ENCODE peak calls at places on chromosome 11, in five cellular contexts. K is astrocyte of the cerebellum, Z is cardiac muscle cell, V is fibroblast of pulmonary artery, Y is fibroblast of lung. C is an unnamed sample.

GRCh38 chr11:46336781-46337180 is 10.5 kb upstream of the DGKZ start:
- DNase-seq in Z (peak; percentile 96), Y (no peak), V (peak; percentile 49), K (no peak), C (peak; percentile 63)

GRCh38 chr11:104892723-104893511 is 5.3 kb downstream of the CASP12 start:
- DNase-seq in V (peak; percentile 27), Y (peak; percentile 39), Z (peak; percentile 19), K (no peak), C (no peak)

GRCh38 chr11:128532016-128532570 is 55.3 kb downstream of the ETS1 start:
- DNase-seq in Y (no peak), Z (no peak), K (no peak), V (no peak), C (no peak)

GRCh38 chr11:115201121-115201792 is 303.0 kb downstream of the CADM1 start:
- DNase-seq in K (peak; percentile 89), Y (peak; percentile 87), Z (no peak), V (no peak), C (peak; percentile 82)

GRCh38 chr11:132587716-132588115 is 944.6 kb downstream of the OPCML start:
- DNase-seq in K (no peak), Y (no peak), V (no peak), Z (no peak), C (no peak)

GRCh38 chr11:72930011-72930410 is 115.8 kb downstream of the ATG16L2 start:
- DNase-seq in K (no peak), Y (peak; percentile 65), V (peak; percentile 55), Z (peak; percentile 61), C (peak; percentile 23)

GRCh38 chr11:129768356-129768755 is 47.3 kb upstream of the TMEM45B start:
- DNase-seq in V (no peak), Y (no peak), Z (peak; percentile 12), K (no peak), C (no peak)

GRCh38 chr11:12362857-12363256 is 14.5 kb upstream of the PARVA start:
- DNase-seq in Z (no peak), K (no peak), Y (no peak), V (no peak), C (no peak)

GRCh38 chr11:78952188-78952587 is 377.5 kb upstream of the NARS2 start:
- DNase-seq in Y (no peak), Z (no peak), K (no peak), V (no peak), C (no peak)

GRCh38 chr11:9601041-9601875 is 27.8 kb downstream of the WEE1 start:
- DNase-seq in Z (peak; percentile 84), Y (peak; percentile 50), K (peak; percentile 45), V (peak; percentile 70), C (peak; percentile 51)

GRCh38 chr11:2142762-2143202 is 3.6 kb upstream of the IGF2 start:
- DNase-seq in Y (no peak), Z (peak; percentile 25), K (no peak), V (peak; percentile 50), C (no peak)

GRCh38 chr11:2144549-2145220 is 5.5 kb upstream of the IGF2 start:
- DNase-seq in K (no peak), V (no peak), Z (no peak), Y (no peak), C (no peak)

GRCh38 chr11:2146051-2146450 is 6.9 kb upstream of the IGF2 start:
- DNase-seq in Y (no peak), Z (no peak), K (no peak), V (no peak), C (no peak)

GRCh38 chr11:2142300-2142759 is 3.1 kb upstream of the IGF2 start:
- DNase-seq in Y (peak; percentile 48), V (peak; percentile 56), Z (peak; percentile 56), K (no peak), C (no peak)

GRCh38 chr11:2143652-2144548 is 4.7 kb upstream of the IGF2 start:
- DNase-seq in Y (no peak), V (no peak), K (no peak), Z (no peak), C (no peak)
- TF ChIP-seq CTCF in Y (no peak), V (no peak), K (no peak), Z (no peak), C (no peak)

GRCh38 chr11:17000987-17001386 is 13.2 kb downstream of the PLEKHA7 start:
- DNase-seq in Y (no peak), K (no peak), Z (no peak), V (no peak), C (no peak)
- H3K4me3 ChIP-seq in Y (no peak overlapping the region), K (no peak overlapping the region), Z (no peak overlapping the region), V (no peak overlapping the region), C (no peak overlapping the region)

DNA sequence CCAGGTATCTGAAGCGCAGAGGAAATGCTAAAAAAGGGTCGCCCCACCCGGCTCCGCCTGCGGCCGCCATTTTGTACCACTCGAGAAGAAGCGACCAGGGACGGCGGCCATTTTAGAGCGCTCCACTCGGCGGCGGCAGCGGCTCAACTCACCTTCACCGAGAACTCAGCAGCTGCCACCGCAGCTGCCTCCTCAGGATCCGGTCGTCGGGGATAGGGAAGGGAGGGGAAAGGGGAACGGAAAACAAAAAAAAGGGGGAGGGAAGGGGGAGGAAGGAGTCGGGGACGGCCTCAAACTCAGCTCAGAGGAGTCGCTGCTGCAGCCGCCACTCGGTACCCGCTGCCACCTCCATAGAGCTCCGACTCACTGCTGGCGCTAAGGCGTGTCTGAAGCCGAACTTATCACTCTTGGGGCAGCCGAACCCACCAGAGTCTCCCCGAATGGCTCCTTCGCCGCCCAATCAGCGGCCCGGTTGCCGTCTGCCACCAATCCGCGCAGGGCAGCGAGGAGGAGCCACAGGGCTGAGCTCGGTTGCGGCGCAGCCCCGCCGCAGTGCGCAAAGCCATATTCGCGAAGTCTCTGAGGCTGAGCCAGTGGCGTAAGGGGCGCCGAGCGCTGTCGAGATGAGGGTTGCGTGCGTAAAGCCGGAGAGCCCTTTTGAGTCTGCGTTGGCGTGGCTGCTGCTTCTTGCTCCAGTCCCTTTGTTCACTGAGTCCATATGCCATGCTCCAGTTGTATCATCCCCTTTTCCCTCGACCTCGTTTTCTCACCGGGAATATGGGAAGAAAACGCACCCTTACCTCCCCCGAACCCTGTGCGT is at the start of gene EIF4G2:
- DNase-seq in V (peak; percentile 99), Z (peak; percentile 99), K (peak; percentile 95), Y (peak; percentile 99), C (peak; percentile 96)
- TF ChIP-seq CTCF in V (no peak), Z (no peak), K (no peak), Y (no peak), C (no peak)

GRCh38 chr11:118527109-118527508 is at the start of gene TTC36:
- DNase-seq in Z (no peak), Y (no peak), V (peak; percentile 3), K (no peak), C (no peak)
- H3K4me3 ChIP-seq in Z (no peak within 1 kb of the TSS), Y (no peak within 1 kb of the TSS), V (no peak within 1 kb of the TSS), K (no peak within 1 kb of the TSS), C (no peak within 1 kb of the TSS)

DNA sequence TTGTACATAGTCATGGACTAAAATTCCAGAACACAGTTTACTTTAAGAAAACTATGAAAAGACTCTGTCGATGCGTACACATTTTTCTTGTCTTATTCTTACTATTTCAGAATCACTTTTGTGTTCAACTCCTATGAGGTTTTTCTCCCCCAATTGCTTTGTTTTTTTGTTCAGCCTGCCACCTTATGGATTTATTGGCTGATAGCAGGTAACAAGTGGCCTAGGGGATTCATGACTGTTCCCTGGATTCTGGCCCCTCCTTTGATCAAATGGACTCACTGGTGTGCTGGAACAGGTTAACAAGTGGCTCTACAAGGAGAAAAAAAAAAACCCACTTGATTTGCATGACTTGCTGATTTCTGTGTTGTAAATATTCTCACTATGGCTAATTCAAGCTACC is 10.6 kb downstream of the MMP20 start:
- DNase-seq in Y (no peak), V (no peak), Z (no peak), K (no peak), C (no peak)
- TF ChIP-seq CTCF in Y (no peak), V (no peak), Z (no peak), K (peak; percentile 30), C (peak; percentile 6)

GRCh38 chr11:124751391-124751740 is 689 bp downstream of the VSIG2 start:
- DNase-seq in V (no peak), Z (no peak), Y (no peak), K (no peak), C (no peak)
- H3K4me3 ChIP-seq in V (no peak overlapping the region), Z (no peak overlapping the region), Y (no peak overlapping the region), K (no peak overlapping the region), C (no peak overlapping the region)

DNA sequence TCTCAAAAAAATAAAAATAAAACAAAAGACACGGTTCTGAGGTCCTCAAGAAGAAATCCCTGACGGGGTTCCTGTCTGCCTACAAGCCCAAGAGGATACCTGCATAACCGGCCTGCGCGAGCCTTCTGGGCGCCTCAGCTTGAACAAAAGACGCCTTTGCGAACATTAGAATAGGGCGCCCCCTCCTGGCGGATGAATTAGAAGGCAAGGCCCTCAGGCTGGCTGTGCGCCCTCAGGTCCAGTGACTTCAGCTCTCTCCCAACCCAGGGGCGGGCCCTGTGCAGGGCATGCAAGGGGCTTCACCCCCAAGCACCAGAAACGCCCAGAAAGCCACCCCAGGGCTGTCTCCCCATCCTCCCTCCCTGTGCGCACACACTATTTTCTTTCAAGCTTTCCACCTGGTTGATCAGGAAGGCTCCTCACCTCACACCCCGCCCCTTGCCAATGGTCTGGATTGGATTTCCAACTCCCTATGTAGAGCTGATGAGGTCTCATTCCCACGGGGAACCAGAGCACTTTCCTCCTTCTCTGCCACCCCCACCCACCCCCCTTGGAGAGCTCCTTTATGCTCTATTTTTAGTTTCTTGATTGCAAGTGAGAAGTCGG is 273.3 kb downstream of the BUD13 start:
- DNase-seq in Z (peak; percentile 72), V (peak; percentile 41), K (no peak), Y (peak; percentile 44), C (peak; percentile 10)
- TF ChIP-seq CTCF in Z (peak; percentile 70), V (peak; percentile 44), K (peak; percentile 46), Y (peak; percentile 44), C (peak; percentile 59)

C was measured in AG09309.